ENCODE peak calls at places on chromosomes 3 and 15, in ten cellular contexts. S, V, J, Z, Y, F, C, G, M and O are unnamed samples.

GRCh38 chr3:123421353-123422174 is 27.3 kb downstream of the ADCY5 start:
- DNase-seq in J (no peak), Y (no peak), M (peak), S (peak), V (peak), Z (peak), F (no peak), G (no peak), C (peak), O (no peak)

GRCh38 chr3:101963902-101964362 is 114.6 kb downstream of the NFKBIZ start:
- DNase-seq in V (no peak), C (no peak), M (peak), Y (no peak), J (no peak), F (peak), S (no peak), Z (no peak), G (no peak), O (peak)

GRCh38 chr3:108757404-108757982 is at the start of gene RETNLB:
- DNase-seq in V (no peak), G (no peak), Z (no peak), F (no peak), S (no peak), J (no peak), Y (no peak), M (no peak), C (no peak), O (no peak)

GRCh38 chr3:154540950-154541604 is 111.1 kb upstream of the GPR149 start:
- DNase-seq in S (no peak), F (no peak), Y (no peak), V (no peak), Z (no peak), M (no peak), J (no peak), G (no peak), C (no peak), O (no peak)

GRCh38 chr3:19946832-19947548 is at the start of gene RAB5A:
- DNase-seq in C (peak), Z (peak), M (peak), J (peak), Y (peak), G (peak), V (peak), F (peak), S (peak), O (peak)

GRCh38 chr15:25481208-25481862 is 42.5 kb upstream of the UBE3A start:
- DNase-seq in F (no peak), Y (no peak), C (no peak), S (no peak), G (no peak), J (peak), M (no peak), V (no peak), Z (peak), O (no peak)

GRCh38 chr3:153734777-153735551 is 386.2 kb upstream of the ARHGEF26 start:
- DNase-seq in G (no peak), Z (no peak), M (peak), S (no peak), F (peak), C (no peak), V (no peak), Y (no peak), J (no peak), O (peak)

GRCh38 chr15:48861813-48862431 is 16.0 kb upstream of the EID1 start:
- DNase-seq in S (no peak), V (peak), F (peak), G (peak), J (no peak), M (peak), Z (peak), C (no peak), Y (peak), O (peak)

GRCh38 chr3:100932491-100932890 is 60.7 kb downstream of the ABI3BP start:
- DNase-seq in C (peak), S (no peak), M (no peak), G (no peak), J (no peak), Z (no peak), V (no peak), Y (no peak), F (no peak), O (no peak)

GRCh38 chr3:135165260-135165659 is 370.2 kb downstream of the EPHB1 start:
- DNase-seq in C (no peak), F (no peak), V (no peak), G (no peak), Z (no peak), M (no peak), S (no peak), J (no peak), Y (no peak), O (no peak)

GRCh38 chr3:136196064-136196400 is at the start of gene MSL2:
- DNase-seq in G (no peak), Z (no peak), S (no peak), M (no peak), C (no peak), Y (no peak), V (no peak), J (no peak), F (no peak), O (no peak)

GRCh38 chr3:95271330-95271729 is 1208.5 kb downstream of the NSUN3 start:
- DNase-seq in G (no peak), Z (no peak), S (no peak), F (no peak), J (no peak), C (no peak), Y (no peak), V (no peak), M (no peak), O (no peak)

GRCh38 chr15:77538011-77538410 is 94.7 kb downstream of the LINGO1 start:
- DNase-seq in G (peak), J (no peak), C (no peak), Y (no peak), S (peak), V (no peak), Z (no peak), F (no peak), M (no peak), O (no peak)

GRCh38 chr3:52216585-52217408 is 8.6 kb downstream of the TLR9 start:
- DNase-seq in F (peak), S (no peak), M (peak), C (peak), Y (peak), J (no peak), Z (peak), V (no peak), G (no peak), O (peak)

GRCh38 chr3:184800349-184800748 is 11.6 kb upstream of the VPS8 start:
- DNase-seq in Y (no peak), Z (no peak), V (no peak), G (no peak), S (no peak), J (no peak), M (no peak), C (no peak), F (no peak), O (no peak)

GRCh38 chr3:71721721-71722157 is 3.5 kb downstream of the EIF4E3 start:
- DNase-seq in J (no peak), Y (peak), G (no peak), Z (no peak), M (no peak), S (no peak), V (no peak), C (no peak), F (no peak), O (no peak)

GRCh38 chr3:196179380-196180308 is 31.6 kb downstream of the ZDHHC19 start:
- DNase-seq in C (no peak), M (peak), J (peak), Y (peak), F (peak), S (no peak), V (peak), G (peak), Z (peak), O (peak)

DNA sequence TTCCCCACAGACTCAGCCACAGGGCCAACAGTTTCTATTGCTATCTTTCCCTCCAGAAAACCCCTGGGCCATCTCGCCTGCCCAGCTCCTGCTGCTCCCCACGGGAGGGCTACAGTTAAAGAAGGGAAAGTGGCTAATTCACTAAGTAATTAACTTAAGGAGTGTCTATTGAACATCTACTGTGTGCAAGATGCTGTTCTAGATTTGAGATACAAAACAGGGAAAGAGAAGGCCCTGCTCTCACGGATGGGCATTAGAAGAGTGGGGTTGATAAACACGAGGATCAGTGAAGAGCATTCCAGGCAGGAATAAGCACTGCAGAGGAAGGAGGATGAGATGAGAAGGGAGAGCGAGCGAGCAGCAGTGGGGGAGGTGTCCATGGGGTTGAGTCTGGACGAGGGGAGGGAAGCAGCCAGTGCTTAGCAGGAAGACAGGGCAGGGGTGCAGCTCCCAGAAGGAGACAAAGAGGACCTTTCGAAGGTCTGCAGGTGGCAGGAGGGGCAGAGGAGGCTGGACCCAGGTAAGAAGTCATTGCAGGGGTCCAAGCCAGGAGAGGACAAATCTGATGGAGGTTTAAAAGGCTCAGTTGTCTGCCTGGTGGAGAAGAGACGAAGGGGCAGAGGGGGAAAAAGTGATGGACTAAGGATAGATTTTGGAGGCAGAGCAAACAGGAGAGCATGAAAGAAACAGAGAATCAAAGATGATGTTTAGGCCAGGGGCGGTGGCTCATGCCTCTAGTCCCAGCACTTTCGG is 64.7 kb downstream of the KLF15 start:
- DNase-seq in F (no peak), G (no peak), C (no peak), Y (no peak), S (no peak), J (no peak), M (no peak), Z (no peak), V (no peak), O (no peak)
- H3K4me3 ChIP-seq in F (no peak), G (no peak), C (no peak), Y (no peak), S (no peak), J (no peak), M (no peak), Z (no peak), V (no peak), O (no peak)

GRCh38 chr3:143263844-143264243 is 144.3 kb downstream of the CHST2 start:
- DNase-seq in F (no peak), Z (no peak), J (no peak), S (no peak), M (no peak), V (no peak), C (no peak), G (no peak), Y (no peak), O (no peak)
- H3K4me3 ChIP-seq in F (no peak), Z (no peak), J (no peak), S (no peak), M (no peak), V (no peak), C (no peak), G (no peak), Y (no peak), O (no peak)

GRCh38 chr3:55482496-55483195 is 4.5 kb downstream of the WNT5A start:
- DNase-seq in S (no peak), Z (no peak), C (peak), G (no peak), V (no peak), M (no peak), Y (no peak), F (peak), J (no peak), O (peak)
- H3K4me3 ChIP-seq in S (peak), Z (peak), C (peak), G (no peak), V (peak), M (peak), Y (no peak), F (peak), J (peak), O (peak)

GRCh38 chr3:42515391-42515916 is 13.0 kb downstream of the VIPR1 start:
- DNase-seq in V (no peak), M (no peak), Z (no peak), F (no peak), C (no peak), Y (no peak), G (no peak), J (peak), S (no peak), O (no peak)

GRCh38 chr3:42518800-42519567 is 16.5 kb downstream of the VIPR1 start:
- DNase-seq in G (peak), V (no peak), S (no peak), Z (no peak), J (no peak), F (no peak), M (no peak), Y (peak), C (no peak), O (no peak)

GRCh38 chr3:42516443-42516842 is 14.0 kb downstream of the VIPR1 start:
- DNase-seq in Y (no peak), C (no peak), Z (no peak), V (no peak), F (no peak), S (no peak), G (no peak), J (no peak), M (no peak), O (no peak)

GRCh38 chr3:42515976-42516375 is 13.5 kb downstream of the VIPR1 start:
- DNase-seq in J (no peak), G (no peak), V (no peak), Z (no peak), F (no peak), M (no peak), Y (no peak), S (no peak), C (no peak), O (no peak)

DNA sequence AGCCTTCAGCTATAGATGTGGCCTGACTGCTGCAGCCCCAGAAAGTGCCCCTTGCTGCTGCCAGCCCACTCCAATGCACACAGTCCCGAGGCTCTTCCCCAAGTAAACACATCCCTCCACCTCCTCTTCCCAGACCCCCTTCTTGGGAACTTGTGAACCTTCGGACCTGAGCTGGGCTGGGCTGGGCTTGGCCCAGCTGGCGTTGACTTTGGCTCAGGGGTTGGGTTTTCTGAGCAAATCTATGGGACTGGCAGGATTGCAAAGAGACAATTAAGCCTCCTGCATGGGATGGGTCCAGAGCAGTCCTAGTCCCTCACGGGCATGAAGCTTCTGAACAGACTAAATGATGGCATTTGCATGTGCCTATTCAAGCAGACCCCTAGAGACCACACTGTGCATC is 14.7 kb downstream of the VIPR1 start:
- DNase-seq in S (no peak), V (no peak), C (no peak), G (no peak), M (no peak), Y (no peak), F (no peak), Z (no peak), J (no peak), O (no peak)
- H3K4me3 ChIP-seq in S (no peak), V (no peak), C (no peak), G (no peak), M (no peak), Y (no peak), F (no peak), Z (no peak), J (no peak), O (no peak)

DNA sequence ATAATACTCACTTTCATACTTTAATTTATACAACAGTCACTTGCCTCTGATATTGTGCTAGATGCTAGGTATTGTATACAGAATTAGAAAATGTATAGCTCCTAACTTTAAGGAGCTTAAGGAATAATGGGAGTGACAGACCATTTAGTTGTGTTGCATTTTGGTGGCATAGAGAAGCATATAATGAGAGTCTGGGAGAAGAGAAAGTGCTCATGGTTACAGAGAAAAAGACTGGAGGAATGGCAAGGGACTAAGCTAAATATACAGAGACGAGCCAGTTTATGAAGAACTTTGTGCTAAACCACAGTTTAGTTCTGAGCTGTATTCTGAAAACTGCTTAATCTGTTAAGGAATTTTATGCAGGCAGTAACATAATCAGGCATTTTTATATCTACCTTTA is 6.4 kb downstream of the RNF13 start:
- DNase-seq in Y (no peak), Z (no peak), M (no peak), C (no peak), S (no peak), J (no peak), G (no peak), F (no peak), V (no peak), O (no peak)
- H3K4me3 ChIP-seq in Y (no peak), Z (no peak), M (no peak), C (no peak), S (no peak), J (no peak), G (no peak), F (no peak), V (no peak), O (no peak)

GRCh38 chr15:63022663-63023062 is 19.9 kb upstream of the TPM1 start:
- DNase-seq in G (no peak), M (no peak), S (no peak), F (no peak), Y (no peak), C (no peak), V (no peak), J (no peak), Z (no peak), O (no peak)
- H3K4me3 ChIP-seq in G (no peak), M (no peak), S (no peak), F (no peak), Y (no peak), C (no peak), V (no peak), J (no peak), Z (no peak), O (no peak)

DNA sequence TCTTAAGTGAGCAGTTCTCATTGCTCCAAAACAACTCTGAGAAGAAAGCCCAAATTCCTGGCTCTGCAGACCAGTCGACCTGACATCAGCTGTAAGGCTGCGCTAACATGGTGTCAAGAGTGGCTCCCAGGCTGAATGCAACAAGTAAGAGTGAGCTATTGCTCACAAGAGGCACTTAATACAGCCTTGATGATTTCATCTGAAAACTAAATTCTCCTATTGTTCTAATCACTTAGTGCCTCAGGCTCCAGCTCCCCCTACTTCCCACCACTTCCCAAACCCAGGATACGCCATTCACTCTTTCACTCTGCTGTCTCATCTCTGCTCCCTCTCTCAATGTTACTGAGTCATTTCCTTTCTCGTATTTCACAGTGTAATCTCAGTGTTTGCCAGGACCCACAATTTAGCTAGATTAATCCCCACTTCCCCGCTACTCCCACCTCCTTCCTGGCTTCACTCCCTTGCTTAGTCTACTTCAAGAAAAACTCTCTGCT is 81.7 kb downstream of the WWTR1 start:
- DNase-seq in C (peak), M (peak), Y (no peak), V (peak), G (no peak), Z (peak), F (peak), J (no peak), S (no peak), O (peak)
- H3K4me3 ChIP-seq in C (no peak), M (no peak), Y (no peak), V (no peak), G (no peak), Z (peak), F (peak), J (no peak), S (no peak), O (peak)

GRCh38 chr15:50431204-50431603 is 7.0 kb downstream of the USP8 start:
- DNase-seq in C (no peak), J (no peak), Z (no peak), G (no peak), Y (no peak), V (no peak), M (no peak), S (no peak), F (peak), O (no peak)
- H3K4me3 ChIP-seq in C (no peak), J (no peak), Z (no peak), G (no peak), Y (no peak), V (no peak), M (no peak), S (no peak), F (no peak), O (no peak)

GRCh38 chr3:50950591-50950990 is 275.9 kb downstream of the DOCK3 start:
- DNase-seq in Y (no peak), C (no peak), M (no peak), V (no peak), S (no peak), Z (no peak), G (no peak), J (no peak), F (no peak), O (no peak)
- H3K4me3 ChIP-seq in Y (peak), C (no peak), M (no peak), V (no peak), S (no peak), Z (no peak), G (no peak), J (no peak), F (no peak), O (no peak)